ENCODE peak calls at places on chromosome 11, in ten cellular contexts. One of them, this sample, is unnamed.
A peak's percentile ranks its signal among the peaks of the same experiment; 100 is the strongest.

GRCh38 chr11:40118780-40119179 is 1340.7 kb downstream of the LRRC4C start:
- DNase-seq in astrocyte: no peak
- DNase-seq in fibroblast of villous mesenchyme: no peak
- DNase-seq in body of pancreas: no peak
- DNase-seq in GM23338: no peak
- DNase-seq in endodermal cell: no peak
- DNase-seq in SK-N-SH: no peak
- DNase-seq in suprapubic skin: no peak
- DNase-seq in coronary artery: no peak
- DNase-seq in choroid plexus epithelial cell: no peak
- DNase-seq in this sample: no peak

GRCh38 chr11:121368504-121368903 is 75.9 kb downstream of the SC5D start:
- DNase-seq in astrocyte: no peak
- DNase-seq in endodermal cell: no peak
- DNase-seq in fibroblast of villous mesenchyme: no peak
- DNase-seq in GM23338: no peak
- DNase-seq in body of pancreas: no peak
- DNase-seq in SK-N-SH: no peak
- DNase-seq in choroid plexus epithelial cell: no peak
- DNase-seq in coronary artery: no peak
- DNase-seq in suprapubic skin: no peak
- DNase-seq in this sample: no peak

GRCh38 chr11:74015919-74016684 is 7.2 kb upstream of the UCP3 start:
- DNase-seq in endodermal cell: no peak
- DNase-seq in astrocyte: no peak
- DNase-seq in SK-N-SH: no peak
- DNase-seq in suprapubic skin: no peak
- DNase-seq in coronary artery: no peak
- DNase-seq in body of pancreas: no peak
- DNase-seq in fibroblast of villous mesenchyme: no peak
- DNase-seq in GM23338: no peak
- DNase-seq in choroid plexus epithelial cell: no peak
- DNase-seq in this sample: no peak

GRCh38 chr11:68933605-68934320 is 30.1 kb downstream of the IGHMBP2 start:
- DNase-seq in fibroblast of villous mesenchyme: no peak
- DNase-seq in endodermal cell: no peak
- DNase-seq in GM23338: no peak
- DNase-seq in astrocyte: no peak
- DNase-seq in suprapubic skin: no peak
- DNase-seq in coronary artery: no peak
- DNase-seq in SK-N-SH: no peak
- DNase-seq in body of pancreas: no peak
- DNase-seq in choroid plexus epithelial cell: no peak
- DNase-seq in this sample: no peak

GRCh38 chr11:128610765-128611617 is 23.6 kb upstream of the ETS1 start:
- DNase-seq in choroid plexus epithelial cell: no peak
- DNase-seq in body of pancreas: no peak
- DNase-seq in SK-N-SH: no peak
- DNase-seq in coronary artery: no peak
- DNase-seq in astrocyte: no peak
- DNase-seq in fibroblast of villous mesenchyme: no peak
- DNase-seq in suprapubic skin: no peak
- DNase-seq in GM23338: no peak
- DNase-seq in endodermal cell: peak; percentile 54
- DNase-seq in this sample: no peak

GRCh38 chr11:30567644-30568043 is 18.5 kb downstream of the MPPED2 start:
- DNase-seq in choroid plexus epithelial cell: no peak
- DNase-seq in GM23338: no peak
- DNase-seq in endodermal cell: no peak
- DNase-seq in coronary artery: no peak
- DNase-seq in SK-N-SH: no peak
- DNase-seq in suprapubic skin: no peak
- DNase-seq in fibroblast of villous mesenchyme: no peak
- DNase-seq in body of pancreas: no peak
- DNase-seq in astrocyte: no peak
- DNase-seq in this sample: no peak

GRCh38 chr11:20155683-20156279 is 4.5 kb downstream of the DBX1 start:
- DNase-seq in body of pancreas: no peak
- DNase-seq in choroid plexus epithelial cell: no peak
- DNase-seq in GM23338: peak; percentile 57
- DNase-seq in fibroblast of villous mesenchyme: no peak
- DNase-seq in coronary artery: no peak
- DNase-seq in astrocyte: no peak
- DNase-seq in suprapubic skin: no peak
- DNase-seq in SK-N-SH: no peak
- DNase-seq in endodermal cell: peak; percentile 75
- DNase-seq in this sample: no peak

GRCh38 chr11:44255406-44256071 is 54.4 kb downstream of the ALX4 start:
- DNase-seq in choroid plexus epithelial cell: no peak
- DNase-seq in fibroblast of villous mesenchyme: no peak
- DNase-seq in coronary artery: no peak
- DNase-seq in endodermal cell: no peak
- DNase-seq in suprapubic skin: no peak
- DNase-seq in body of pancreas: no peak
- DNase-seq in SK-N-SH: no peak
- DNase-seq in astrocyte: no peak
- DNase-seq in GM23338: no peak
- DNase-seq in this sample: peak; percentile 59

GRCh38 chr11:95337175-95337957 is 106.4 kb upstream of the SESN3 start:
- DNase-seq in coronary artery: no peak
- DNase-seq in fibroblast of villous mesenchyme: peak; percentile 59
- DNase-seq in body of pancreas: peak; percentile 16
- DNase-seq in SK-N-SH: no peak
- DNase-seq in astrocyte: peak; percentile 66
- DNase-seq in GM23338: peak; percentile 64
- DNase-seq in choroid plexus epithelial cell: peak; percentile 69
- DNase-seq in endodermal cell: peak; percentile 88
- DNase-seq in suprapubic skin: peak; percentile 69
- DNase-seq in this sample: peak; percentile 90

GRCh38 chr11:74611369-74611861 is 19.0 kb downstream of the POLD3 start:
- DNase-seq in coronary artery: no peak
- DNase-seq in GM23338: peak; percentile 48
- DNase-seq in endodermal cell: no peak
- DNase-seq in body of pancreas: no peak
- DNase-seq in SK-N-SH: peak; percentile 29
- DNase-seq in suprapubic skin: no peak
- DNase-seq in choroid plexus epithelial cell: peak; percentile 89
- DNase-seq in astrocyte: peak; percentile 54
- DNase-seq in fibroblast of villous mesenchyme: peak; percentile 91
- DNase-seq in this sample: peak; percentile 73

GRCh38 chr11:88174627-88175003 is 628 bp downstream of the RAB38 start:
- DNase-seq in choroid plexus epithelial cell: peak; percentile 67
- DNase-seq in SK-N-SH: no peak
- DNase-seq in body of pancreas: peak; percentile 66
- DNase-seq in endodermal cell: peak; percentile 74
- DNase-seq in GM23338: peak; percentile 56
- DNase-seq in fibroblast of villous mesenchyme: peak; percentile 74
- DNase-seq in suprapubic skin: peak; percentile 82
- DNase-seq in coronary artery: peak; percentile 89
- DNase-seq in astrocyte: peak; percentile 70
- DNase-seq in this sample: peak; percentile 96

GRCh38 chr11:59615637-59616395 is at the start of gene OSBP:
- DNase-seq in SK-N-SH: peak; percentile 96
- DNase-seq in coronary artery: peak; percentile 100
- DNase-seq in choroid plexus epithelial cell: peak; percentile 100
- DNase-seq in suprapubic skin: peak; percentile 100
- DNase-seq in endodermal cell: peak; percentile 100
- DNase-seq in GM23338: peak; percentile 99
- DNase-seq in astrocyte: peak; percentile 100
- DNase-seq in body of pancreas: peak; percentile 99
- DNase-seq in fibroblast of villous mesenchyme: peak; percentile 100
- DNase-seq in this sample: peak; percentile 100

GRCh38 chr11:1148752-1149180 is 9.0 kb upstream of the MUC5AC start:
- DNase-seq in choroid plexus epithelial cell: no peak
- DNase-seq in GM23338: no peak
- DNase-seq in body of pancreas: no peak
- DNase-seq in SK-N-SH: no peak
- DNase-seq in suprapubic skin: no peak
- DNase-seq in fibroblast of villous mesenchyme: no peak
- DNase-seq in endodermal cell: no peak
- DNase-seq in astrocyte: no peak
- DNase-seq in coronary artery: peak; percentile 70
- DNase-seq in this sample: no peak

GRCh38 chr11:105265859-105266258 is 126.3 kb upstream of the CARD18 start:
- DNase-seq in choroid plexus epithelial cell: peak; percentile 50
- DNase-seq in coronary artery: no peak
- DNase-seq in endodermal cell: no peak
- DNase-seq in body of pancreas: no peak
- DNase-seq in suprapubic skin: no peak
- DNase-seq in GM23338: no peak
- DNase-seq in SK-N-SH: no peak
- DNase-seq in fibroblast of villous mesenchyme: no peak
- DNase-seq in astrocyte: peak; percentile 33
- DNase-seq in this sample: peak; percentile 83

GRCh38 chr11:45152740-45153595 is 6.5 kb downstream of the PRDM11 start:
- DNase-seq in suprapubic skin: no peak
- DNase-seq in choroid plexus epithelial cell: no peak
- DNase-seq in body of pancreas: no peak
- DNase-seq in SK-N-SH: no peak
- DNase-seq in endodermal cell: no peak
- DNase-seq in fibroblast of villous mesenchyme: no peak
- DNase-seq in astrocyte: no peak
- DNase-seq in coronary artery: peak; percentile 45
- DNase-seq in GM23338: no peak
- DNase-seq in this sample: no peak

GRCh38 chr11:115665345-115665901 is 161.2 kb upstream of the CADM1 start:
- DNase-seq in astrocyte: no peak
- DNase-seq in coronary artery: no peak
- DNase-seq in GM23338: no peak
- DNase-seq in SK-N-SH: no peak
- DNase-seq in fibroblast of villous mesenchyme: no peak
- DNase-seq in suprapubic skin: no peak
- DNase-seq in choroid plexus epithelial cell: no peak
- DNase-seq in body of pancreas: no peak
- DNase-seq in endodermal cell: peak; percentile 74
- DNase-seq in this sample: no peak

GRCh38 chr11:65258988-65259387 is 2.8 kb upstream of the POLA2 start:
- DNase-seq in suprapubic skin: no peak
- DNase-seq in body of pancreas: no peak
- DNase-seq in endodermal cell: no peak
- DNase-seq in GM23338: no peak
- DNase-seq in coronary artery: no peak
- DNase-seq in astrocyte: no peak
- DNase-seq in fibroblast of villous mesenchyme: no peak
- DNase-seq in SK-N-SH: no peak
- DNase-seq in choroid plexus epithelial cell: no peak
- DNase-seq in this sample: no peak

DNA sequence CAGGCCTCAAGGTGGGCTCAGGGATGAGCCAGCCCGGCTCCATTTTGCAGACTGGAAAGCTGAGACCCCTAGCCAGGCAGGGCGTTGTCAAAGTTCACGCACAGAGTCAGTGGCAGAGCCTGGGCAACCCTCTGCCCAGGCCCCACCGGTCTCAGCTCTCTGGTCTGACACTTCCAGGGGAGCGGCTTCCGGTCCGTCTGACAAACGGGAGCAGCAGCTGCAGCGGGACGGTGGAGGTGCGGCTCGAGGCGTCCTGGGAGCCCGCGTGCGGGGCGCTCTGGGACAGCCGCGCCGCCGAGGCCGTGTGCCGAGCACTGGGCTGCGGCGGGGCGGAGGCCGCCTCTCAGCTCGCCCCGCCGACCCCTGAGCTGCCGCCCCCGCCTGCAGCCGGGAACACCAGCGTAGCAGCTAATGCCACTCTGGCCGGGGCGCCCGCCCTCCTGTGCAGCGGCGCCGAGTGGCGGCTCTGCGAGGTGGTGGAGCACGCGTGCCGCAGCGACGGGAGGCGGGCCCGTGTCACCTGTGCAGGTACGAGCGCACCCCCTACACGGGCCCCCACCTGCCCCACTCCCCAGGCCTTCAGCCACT is 36.0 kb downstream of the CD6 start:
- DNase-seq in GM23338: peak; percentile 70
- DNase-seq in body of pancreas: peak; percentile 48
- DNase-seq in coronary artery: no peak
- DNase-seq in choroid plexus epithelial cell: no peak
- DNase-seq in endodermal cell: peak; percentile 81
- DNase-seq in astrocyte: no peak
- DNase-seq in suprapubic skin: no peak
- DNase-seq in SK-N-SH: peak; percentile 78
- DNase-seq in fibroblast of villous mesenchyme: no peak
- DNase-seq in this sample: peak; percentile 31
- H3K4me3 ChIP-seq in GM23338: peak overlapping the region; percentile 59
- H3K4me3 ChIP-seq in body of pancreas: no peak overlapping the region
- H3K4me3 ChIP-seq in coronary artery: peak overlapping the region; percentile 67
- H3K4me3 ChIP-seq in choroid plexus epithelial cell: peak overlapping the region; percentile 10
- H3K4me3 ChIP-seq in endodermal cell: peak overlapping the region; percentile 57
- H3K4me3 ChIP-seq in astrocyte: peak overlapping the region; percentile 35
- H3K4me3 ChIP-seq in suprapubic skin: peak overlapping the region; percentile 55
- H3K4me3 ChIP-seq in SK-N-SH: no peak overlapping the region
- H3K4me3 ChIP-seq in fibroblast of villous mesenchyme: no peak overlapping the region
- H3K4me3 ChIP-seq in this sample: peak overlapping the region; percentile 32

GRCh38 chr11:118359295-118359958 is at the start of gene UBE4A:
- DNase-seq in fibroblast of villous mesenchyme: peak; percentile 96
- DNase-seq in SK-N-SH: peak; percentile 82
- DNase-seq in suprapubic skin: peak; percentile 97
- DNase-seq in choroid plexus epithelial cell: peak; percentile 94
- DNase-seq in endodermal cell: peak; percentile 97
- DNase-seq in astrocyte: peak; percentile 85
- DNase-seq in body of pancreas: peak; percentile 97
- DNase-seq in GM23338: peak; percentile 98
- DNase-seq in coronary artery: peak; percentile 92
- DNase-seq in this sample: peak; percentile 95
- TF ChIP-seq CTCF in fibroblast of villous mesenchyme: no peak
- TF ChIP-seq CTCF in SK-N-SH: no peak
- TF ChIP-seq CTCF in suprapubic skin: no peak
- TF ChIP-seq CTCF in choroid plexus epithelial cell: no peak
- TF ChIP-seq CTCF in endodermal cell: no peak
- TF ChIP-seq CTCF in astrocyte: no peak
- TF ChIP-seq CTCF in body of pancreas: no peak
- TF ChIP-seq CTCF in GM23338: no peak
- TF ChIP-seq CTCF in coronary artery: no peak
- TF ChIP-seq CTCF in this sample: no peak

GRCh38 chr11:17633987-17634775 is 85.2 kb upstream of the MYOD1 start:
- DNase-seq in choroid plexus epithelial cell: no peak
- DNase-seq in coronary artery: no peak
- DNase-seq in SK-N-SH: no peak
- DNase-seq in fibroblast of villous mesenchyme: no peak
- DNase-seq in GM23338: no peak
- DNase-seq in astrocyte: no peak
- DNase-seq in body of pancreas: no peak
- DNase-seq in endodermal cell: peak; percentile 38
- DNase-seq in suprapubic skin: peak; percentile 54
- DNase-seq in this sample: no peak
- H3K4me3 ChIP-seq in choroid plexus epithelial cell: no peak overlapping the region
- H3K4me3 ChIP-seq in coronary artery: no peak overlapping the region
- H3K4me3 ChIP-seq in SK-N-SH: no peak overlapping the region
- H3K4me3 ChIP-seq in fibroblast of villous mesenchyme: no peak overlapping the region
- H3K4me3 ChIP-seq in GM23338: no peak overlapping the region
- H3K4me3 ChIP-seq in astrocyte: no peak overlapping the region
- H3K4me3 ChIP-seq in body of pancreas: no peak overlapping the region
- H3K4me3 ChIP-seq in endodermal cell: no peak overlapping the region
- H3K4me3 ChIP-seq in suprapubic skin: no peak overlapping the region
- H3K4me3 ChIP-seq in this sample: no peak overlapping the region

DNA sequence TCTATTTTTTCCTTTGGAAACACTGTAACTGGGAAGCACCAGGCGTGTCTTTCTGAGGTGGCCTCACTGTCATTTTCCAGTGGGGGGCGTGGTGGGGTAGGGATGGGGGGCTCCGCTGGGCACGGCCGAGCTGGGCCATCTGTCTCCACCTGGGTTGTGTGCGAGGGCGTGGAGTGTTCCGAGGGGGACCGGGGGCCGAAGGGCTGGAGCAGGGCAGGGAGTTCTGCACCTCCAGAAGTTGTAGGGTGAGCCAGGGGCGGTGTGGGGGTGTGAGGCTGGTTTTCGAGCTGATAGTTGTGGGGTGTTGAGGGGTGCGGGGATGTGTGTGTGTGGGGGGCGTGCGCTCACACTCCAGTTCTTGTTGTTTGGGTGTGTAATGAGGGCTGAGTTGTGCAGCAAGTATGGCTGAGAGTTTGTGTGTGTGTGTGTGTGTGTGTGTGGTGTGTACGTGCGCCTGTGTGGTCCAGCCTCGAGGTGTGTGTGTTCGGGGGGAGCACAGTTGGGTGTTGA is 10.8 kb downstream of the YPEL4 start:
- DNase-seq in suprapubic skin: no peak
- DNase-seq in choroid plexus epithelial cell: no peak
- DNase-seq in SK-N-SH: peak; percentile 56
- DNase-seq in endodermal cell: peak; percentile 77
- DNase-seq in body of pancreas: no peak
- DNase-seq in coronary artery: no peak
- DNase-seq in astrocyte: no peak
- DNase-seq in fibroblast of villous mesenchyme: no peak
- DNase-seq in GM23338: no peak
- DNase-seq in this sample: no peak
- TF ChIP-seq CTCF in suprapubic skin: no peak
- TF ChIP-seq CTCF in choroid plexus epithelial cell: no peak
- TF ChIP-seq CTCF in SK-N-SH: peak; percentile 18
- TF ChIP-seq CTCF in endodermal cell: no peak
- TF ChIP-seq CTCF in body of pancreas: no peak
- TF ChIP-seq CTCF in coronary artery: no peak
- TF ChIP-seq CTCF in astrocyte: no peak
- TF ChIP-seq CTCF in fibroblast of villous mesenchyme: no peak
- TF ChIP-seq CTCF in GM23338: peak; percentile 18
- TF ChIP-seq CTCF in this sample: no peak